ENCODE peak calls at places on chromosomes 13 and 19, in seven cellular contexts. H, N, U, J, D, M and E are unnamed samples.

GRCh38 chr19:10800488-10800887 is 35.5 kb downstream of the TMED1 start:
- DNase-seq in H (no peak), N (peak; percentile 81), U (no peak), J (peak; percentile 58), D (no peak), M (no peak), E (no peak)

GRCh38 chr19:50556236-50557008 is 11.8 kb downstream of the LRRC4B start:
- DNase-seq in H (peak; percentile 92), N (peak; percentile 92), U (peak; percentile 95), J (peak; percentile 77), D (peak; percentile 72), M (peak; percentile 68), E (peak; percentile 48)

GRCh38 chr13:48302920-48303330 is 626 bp upstream of the RB1 start:
- DNase-seq in H (no peak), N (no peak), U (no peak), J (no peak), D (no peak), M (no peak), E (no peak)

GRCh38 chr19:53813996-53814395 is 10.1 kb downstream of the NLRP12 start:
- DNase-seq in H (no peak), N (no peak), U (no peak), J (no peak), D (peak; percentile 82), M (no peak), E (no peak)

GRCh38 chr19:6849876-6850275 is 37.5 kb upstream of the ADGRE1 start:
- DNase-seq in H (no peak), N (no peak), U (no peak), J (peak; percentile 10), D (no peak), M (no peak), E (no peak)

GRCh38 chr13:93522486-93522885 is 295.9 kb downstream of the GPC6 start:
- DNase-seq in H (no peak), N (no peak), U (peak; percentile 17), J (peak; percentile 8), D (peak; percentile 68), M (no peak), E (no peak)

GRCh38 chr19:41844601-41845000 is at the start of gene LYPD4:
- DNase-seq in H (no peak), N (no peak), U (no peak), J (no peak), D (no peak), M (no peak), E (no peak)

GRCh38 chr13:112545866-112546265 is 42.1 kb downstream of the TUBGCP3 start:
- DNase-seq in H (no peak), N (no peak), U (no peak), J (peak; percentile 79), D (peak; percentile 88), M (no peak), E (no peak)

GRCh38 chr13:41546372-41547252 is 89.3 kb downstream of the RGCC start:
- DNase-seq in H (no peak), N (peak; percentile 45), U (no peak), J (peak; percentile 24), D (peak; percentile 93), M (no peak), E (no peak)

GRCh38 chr13:40206241-40207109 is 460.0 kb downstream of the FOXO1 start:
- DNase-seq in H (no peak), N (no peak), U (no peak), J (peak; percentile 68), D (peak; percentile 25), M (peak; percentile 75), E (peak; percentile 39)

GRCh38 chr19:5281588-5281987 is 59.0 kb downstream of the PTPRS start:
- DNase-seq in H (peak; percentile 91), N (peak; percentile 96), U (no peak), J (no peak), D (no peak), M (peak; percentile 60), E (no peak)

GRCh38 chr13:103098535-103098934 is 32.3 kb upstream of the SLC10A2 start:
- DNase-seq in H (no peak), N (no peak), U (no peak), J (no peak), D (no peak), M (no peak), E (no peak)

GRCh38 chr13:23722726-23723453 is 152.7 kb downstream of the TNFRSF19 start:
- DNase-seq in H (no peak), N (no peak), U (no peak), J (no peak), D (no peak), M (no peak), E (no peak)

DNA sequence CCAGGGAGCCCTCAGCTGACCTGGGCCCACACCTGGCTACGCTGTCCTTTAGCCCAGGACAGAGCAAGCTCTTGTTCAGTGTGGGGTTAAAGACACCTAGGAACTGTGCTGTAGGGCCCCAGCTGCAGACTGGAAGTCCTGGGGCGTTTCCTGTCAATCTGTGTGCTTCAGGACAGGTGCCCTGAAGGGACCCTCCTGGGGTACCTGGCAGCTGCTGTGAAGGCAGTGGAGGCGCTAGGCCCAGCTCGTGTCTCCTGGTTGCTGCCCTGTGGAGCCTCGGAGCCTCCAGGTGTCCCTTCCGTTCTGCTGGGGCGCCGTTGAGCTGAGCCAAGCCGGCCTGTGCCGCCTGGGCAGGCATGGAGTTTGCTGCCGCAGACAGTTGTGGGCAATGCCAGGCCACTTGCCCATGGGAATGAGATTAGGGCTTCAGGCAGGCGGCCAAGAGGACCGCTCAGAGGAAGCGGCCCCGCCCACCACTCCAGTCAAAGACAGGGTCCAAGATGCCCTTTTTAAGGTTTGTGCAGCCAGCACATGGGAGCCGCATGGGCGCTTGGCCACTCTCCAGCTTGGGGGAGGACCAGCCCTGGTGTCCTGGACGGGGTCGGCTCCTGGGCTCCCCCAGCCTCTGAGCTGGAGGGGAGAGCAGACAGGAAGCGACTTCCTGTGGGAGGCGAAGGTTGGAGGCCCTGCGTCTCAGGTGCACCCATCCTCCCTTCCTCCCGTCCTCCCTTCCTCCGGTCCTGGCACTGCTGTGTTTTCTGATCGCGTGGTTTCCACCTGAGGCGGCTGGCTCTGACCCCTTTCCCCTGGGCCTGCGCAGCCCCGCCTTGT is 4.0 kb downstream of the PTBP1 start:
- DNase-seq in H (no peak), N (peak; percentile 94), U (no peak), J (peak; percentile 66), D (peak; percentile 72), M (peak; percentile 80), E (peak; percentile 48)
- H3K4me3 ChIP-seq in H (no peak overlapping the region), N (peak overlapping the region; percentile 1), U (no peak overlapping the region), J (peak overlapping the region; percentile 92), D (peak overlapping the region; percentile 86), M (no peak overlapping the region), E (peak overlapping the region; percentile 98)

GRCh38 chr13:51477149-51477548 is 24.3 kb upstream of the INTS6 start:
- DNase-seq in H (no peak), N (no peak), U (no peak), J (no peak), D (no peak), M (no peak), E (no peak)

GRCh38 chr13:51478418-51479198 is 25.8 kb upstream of the INTS6 start:
- DNase-seq in H (no peak), N (no peak), U (no peak), J (no peak), D (no peak), M (peak; percentile 13), E (no peak)

GRCh38 chr13:51475727-51476521 is 23.1 kb upstream of the INTS6 start:
- DNase-seq in H (no peak), N (no peak), U (no peak), J (peak; percentile 11), D (peak; percentile 59), M (no peak), E (no peak)

GRCh38 chr13:51479199-51479523 is 26.3 kb upstream of the INTS6 start:
- DNase-seq in H (no peak), N (no peak), U (no peak), J (peak; percentile 53), D (peak; percentile 82), M (no peak), E (no peak)

GRCh38 chr13:51477653-51478324 is 25.0 kb upstream of the INTS6 start:
- DNase-seq in H (no peak), N (no peak), U (no peak), J (no peak), D (no peak), M (no peak), E (no peak)
- H3K4me3 ChIP-seq in H (no peak overlapping the region), N (no peak overlapping the region), U (no peak overlapping the region), J (no peak overlapping the region), D (no peak overlapping the region), M (no peak overlapping the region), E (no peak overlapping the region)

GRCh38 chr19:13806728-13807127 is 11.5 kb downstream of the ZSWIM4 start:
- DNase-seq in H (no peak), N (no peak), U (no peak), J (no peak), D (no peak), M (no peak), E (no peak)

GRCh38 chr19:13808856-13809255 is 13.6 kb downstream of the ZSWIM4 start:
- DNase-seq in H (no peak), N (no peak), U (no peak), J (no peak), D (no peak), M (no peak), E (no peak)

GRCh38 chr19:13803038-13803437 is 7.8 kb downstream of the ZSWIM4 start:
- DNase-seq in H (no peak), N (no peak), U (no peak), J (no peak), D (no peak), M (peak; percentile 25), E (no peak)

GRCh38 chr19:13804830-13805683 is 9.8 kb downstream of the ZSWIM4 start:
- DNase-seq in H (no peak), N (peak; percentile 76), U (peak; percentile 76), J (no peak), D (no peak), M (peak; percentile 50), E (no peak)

GRCh38 chr19:13807421-13808021 is 12.3 kb downstream of the ZSWIM4 start:
- DNase-seq in H (no peak), N (no peak), U (no peak), J (no peak), D (no peak), M (no peak), E (no peak)
- H3K4me3 ChIP-seq in H (no peak overlapping the region), N (no peak overlapping the region), U (no peak overlapping the region), J (no peak overlapping the region), D (no peak overlapping the region), M (no peak overlapping the region), E (no peak overlapping the region)

GRCh38 chr13:75762066-75762937 is 126.2 kb downstream of the LMO7 start:
- DNase-seq in H (no peak), N (no peak), U (no peak), J (no peak), D (peak; percentile 73), M (peak; percentile 35), E (no peak)

GRCh38 chr13:75763511-75763910 is 127.4 kb downstream of the LMO7 start:
- DNase-seq in H (no peak), N (no peak), U (no peak), J (no peak), D (no peak), M (no peak), E (no peak)

GRCh38 chr13:75764251-75764650 is 128.1 kb downstream of the LMO7 start:
- DNase-seq in H (no peak), N (no peak), U (no peak), J (no peak), D (no peak), M (no peak), E (no peak)

GRCh38 chr13:75761373-75761772 is 125.2 kb downstream of the LMO7 start:
- DNase-seq in H (no peak), N (no peak), U (no peak), J (peak; percentile 31), D (peak; percentile 39), M (no peak), E (no peak)

DNA sequence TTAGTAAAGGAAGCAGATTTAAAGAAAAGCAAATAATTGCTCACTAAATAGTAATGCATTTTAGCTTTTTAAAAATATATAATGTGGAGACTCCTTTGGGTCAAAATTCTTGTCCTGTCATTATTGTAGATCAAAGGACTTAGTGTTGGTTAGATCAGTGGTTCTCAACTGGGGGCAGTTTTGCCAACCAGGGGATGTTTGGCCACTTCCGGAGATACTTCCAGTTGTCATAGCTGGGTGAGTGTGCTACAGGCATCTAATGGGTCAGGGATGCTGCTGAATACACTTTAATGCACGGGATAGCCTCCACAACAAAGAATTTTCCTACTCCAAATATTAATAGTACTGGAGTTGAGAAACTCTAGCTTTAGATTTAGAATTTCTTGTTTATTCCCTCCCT is 126.8 kb downstream of the LMO7 start:
- DNase-seq in H (no peak), N (no peak), U (no peak), J (no peak), D (no peak), M (no peak), E (no peak)
- H3K4me3 ChIP-seq in H (no peak overlapping the region), N (peak overlapping the region; percentile 37), U (no peak overlapping the region), J (no peak overlapping the region), D (peak overlapping the region; percentile 62), M (no peak overlapping the region), E (no peak overlapping the region)